ENCODE peak calls at places on chromosomes 6 and 20, in eight cellular contexts. N is left ventricle myocardium inferior, O is endodermal cell, H is DND-41, S is bronchial epithelial cell, T is omental fat pad, E is PC-3, Y is adrenal gland. V is an unnamed sample.

GRCh38 chr20:50373674-50374286 is 136.4 kb upstream of the PTPN1 start:
- DNase-seq in N (no peak), O (no peak), H (no peak), S (peak), T (no peak), E (peak), Y (no peak), V (no peak)

GRCh38 chr6:151544453-151544852 is 50.6 kb downstream of the CCDC170 start:
- DNase-seq in N (no peak), O (no peak), H (no peak), S (no peak), T (no peak), E (no peak), Y (no peak), V (no peak)

GRCh38 chr20:58621906-58622548 is 29.1 kb upstream of the STX16 start:
- DNase-seq in N (no peak), O (no peak), H (no peak), S (no peak), T (no peak), E (no peak), Y (no peak), V (no peak)

GRCh38 chr6:52136934-52137467 is 49.2 kb upstream of the IL17A start:
- DNase-seq in N (no peak), O (peak), H (no peak), S (no peak), T (no peak), E (no peak), Y (no peak), V (no peak)

GRCh38 chr6:42551202-42551601 is 12.6 kb upstream of the UBR2 start:
- DNase-seq in N (no peak), O (no peak), H (no peak), S (peak), T (no peak), E (no peak), Y (no peak), V (no peak)

GRCh38 chr6:17985934-17986655 is 1.3 kb downstream of the KIF13A start:
- DNase-seq in N (no peak), O (no peak), H (no peak), S (no peak), T (no peak), E (no peak), Y (no peak), V (no peak)

GRCh38 chr20:52410746-52411317 is 219.3 kb upstream of the ZFP64 start:
- DNase-seq in N (no peak), O (no peak), H (no peak), S (no peak), T (no peak), E (no peak), Y (no peak), V (no peak)

GRCh38 chr20:47758517-47759450 is 26.5 kb downstream of the SULF2 start:
- DNase-seq in N (no peak), O (no peak), H (no peak), S (no peak), T (no peak), E (no peak), Y (peak), V (no peak)

GRCh38 chr20:53943522-53944291 is 126.7 kb downstream of the BCAS1 start:
- DNase-seq in N (no peak), O (no peak), H (peak), S (peak), T (no peak), E (peak), Y (no peak), V (no peak)

GRCh38 chr6:158402184-158402583 is 89.9 kb downstream of the TULP4 start:
- DNase-seq in N (no peak), O (no peak), H (no peak), S (no peak), T (no peak), E (no peak), Y (no peak), V (no peak)

GRCh38 chr6:83073620-83074019 is 6.1 kb downstream of the DOP1A start:
- DNase-seq in N (no peak), O (no peak), H (no peak), S (no peak), T (no peak), E (no peak), Y (no peak), V (no peak)

GRCh38 chr6:2197177-2197671 is 48.2 kb downstream of the GMDS start:
- DNase-seq in N (no peak), O (no peak), H (no peak), S (peak), T (no peak), E (peak), Y (peak), V (no peak)

GRCh38 chr20:46709459-46710148 is at the start of gene SLC2A10:
- DNase-seq in N (peak), O (peak), H (no peak), S (no peak), T (peak), E (peak), Y (peak), V (no peak)

GRCh38 chr6:151276112-151276745 is 36.5 kb downstream of the AKAP12 start:
- DNase-seq in N (peak), O (no peak), H (no peak), S (peak), T (no peak), E (no peak), Y (no peak), V (no peak)

GRCh38 chr6:19137419-19138035 is 699.6 kb upstream of the ID4 start:
- DNase-seq in N (no peak), O (no peak), H (no peak), S (no peak), T (no peak), E (peak), Y (no peak), V (no peak)

GRCh38 chr6:170124836-170125235 is 166.0 kb downstream of the DLL1 start:
- DNase-seq in N (no peak), O (peak), H (no peak), S (peak), T (peak), E (peak), Y (peak), V (no peak)

GRCh38 chr20:43988867-43989266 is 74.2 kb downstream of the TOX2 start:
- DNase-seq in N (no peak), O (no peak), H (no peak), S (no peak), T (no peak), E (no peak), Y (no peak), V (no peak)

GRCh38 chr6:85715797-85716196 is 73.1 kb upstream of the SYNCRIP start:
- DNase-seq in N (no peak), O (no peak), H (no peak), S (no peak), T (no peak), E (no peak), Y (no peak), V (no peak)

GRCh38 chr6:43604174-43604573 is 24.9 kb downstream of the GTPBP2 start:
- DNase-seq in N (no peak), O (no peak), H (no peak), S (peak), T (no peak), E (peak), Y (no peak), V (no peak)

GRCh38 chr6:132768051-132768517 is 10.4 kb upstream of the VNN2 start:
- DNase-seq in N (peak), O (peak), H (no peak), S (peak), T (no peak), E (peak), Y (peak), V (no peak)

GRCh38 chr6:4270799-4271198 is 135.4 kb upstream of the ECI2 start:
- DNase-seq in N (no peak), O (no peak), H (no peak), S (peak), T (no peak), E (peak), Y (peak), V (no peak)

GRCh38 chr6:44851176-44851575 is 463.7 kb downstream of the CDC5L start:
- DNase-seq in N (no peak), O (no peak), H (no peak), S (peak), T (no peak), E (no peak), Y (no peak), V (no peak)

GRCh38 chr6:121055572-121056163 is 278.6 kb downstream of the TBC1D32 start:
- DNase-seq in N (no peak), O (no peak), H (peak), S (peak), T (no peak), E (peak), Y (no peak), V (no peak)

GRCh38 chr6:108174371-108175175 is 8.8 kb downstream of the NR2E1 start:
- DNase-seq in N (no peak), O (peak), H (no peak), S (peak), T (no peak), E (no peak), Y (no peak), V (no peak)

GRCh38 chr6:136225496-136225895 is 24.6 kb downstream of the MTFR2 start:
- DNase-seq in N (no peak), O (no peak), H (no peak), S (peak), T (no peak), E (no peak), Y (peak), V (no peak)

GRCh38 chr6:4776493-4776966 is 326 bp downstream of the CDYL start:
- DNase-seq in N (no peak), O (peak), H (peak), S (no peak), T (no peak), E (no peak), Y (no peak), V (peak)

GRCh38 chr6:26414281-26414680 is 12.2 kb downstream of the BTN3A1 start:
- DNase-seq in N (no peak), O (no peak), H (no peak), S (no peak), T (no peak), E (no peak), Y (no peak), V (no peak)

GRCh38 chr6:167569041-167569805 is 244.3 kb downstream of the TTLL2 start:
- DNase-seq in N (no peak), O (peak), H (no peak), S (no peak), T (peak), E (no peak), Y (no peak), V (no peak)

GRCh38 chr6:32177788-32178546 is at the start of gene RNF5:
- DNase-seq in N (peak), O (peak), H (peak), S (peak), T (peak), E (peak), Y (peak), V (peak)

GRCh38 chr20:57262244-57263126 is 4.0 kb downstream of the BMP7 start:
- DNase-seq in N (no peak), O (no peak), H (no peak), S (no peak), T (no peak), E (no peak), Y (no peak), V (no peak)

GRCh38 chr20:17958326-17959256 is 10.0 kb downstream of the SNX5 start:
- DNase-seq in N (no peak), O (no peak), H (no peak), S (no peak), T (no peak), E (peak), Y (no peak), V (no peak)

GRCh38 chr6:112667427-112667826 is 320.3 kb downstream of the RFPL4B start:
- DNase-seq in N (no peak), O (no peak), H (no peak), S (no peak), T (no peak), E (no peak), Y (no peak), V (no peak)

GRCh38 chr20:63957004-63957689 is 931 bp upstream of the UCKL1 start:
- DNase-seq in N (peak), O (peak), H (no peak), S (peak), T (no peak), E (peak), Y (peak), V (peak)

GRCh38 chr20:43925786-43926185 is 11.1 kb downstream of the TOX2 start:
- DNase-seq in N (peak), O (no peak), H (peak), S (no peak), T (no peak), E (peak), Y (no peak), V (no peak)

GRCh38 chr6:42028234-42029061 is 21.9 kb upstream of the TAF8 start:
- DNase-seq in N (no peak), O (peak), H (no peak), S (peak), T (no peak), E (no peak), Y (peak), V (no peak)

GRCh38 chr20:45462711-45463110 is 6.8 kb upstream of the WFDC2 start:
- DNase-seq in N (no peak), O (no peak), H (no peak), S (no peak), T (no peak), E (no peak), Y (no peak), V (no peak)

GRCh38 chr20:45463113-45463512 is 6.4 kb upstream of the WFDC2 start:
- DNase-seq in N (no peak), O (peak), H (no peak), S (no peak), T (no peak), E (no peak), Y (no peak), V (no peak)

GRCh38 chr20:45461225-45461624 is 8.3 kb upstream of the WFDC2 start:
- DNase-seq in N (no peak), O (no peak), H (no peak), S (no peak), T (no peak), E (no peak), Y (no peak), V (no peak)

GRCh38 chr20:45456632-45457031 is 12.9 kb upstream of the WFDC2 start:
- DNase-seq in N (no peak), O (peak), H (peak), S (peak), T (no peak), E (peak), Y (no peak), V (no peak)

DNA sequence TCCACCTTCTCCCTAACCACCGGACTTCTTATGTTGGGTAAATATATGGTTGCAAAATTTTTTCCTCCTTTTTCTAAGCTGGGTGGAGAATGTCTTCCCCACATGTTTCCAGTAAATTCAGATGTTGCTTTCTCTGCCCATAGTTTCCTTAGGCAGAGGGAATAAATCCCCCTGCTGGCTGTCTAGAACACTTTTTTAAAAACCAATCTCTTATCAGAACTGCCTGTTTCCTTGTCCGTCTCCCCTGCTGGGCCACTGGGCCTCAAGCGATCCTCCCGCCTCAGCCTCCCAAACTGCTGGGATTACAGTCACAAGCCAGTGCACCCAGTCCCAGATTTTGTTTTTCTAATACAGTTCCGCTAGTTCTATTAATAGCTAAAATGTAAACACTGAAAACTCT is 9.9 kb upstream of the WFDC2 start:
- DNase-seq in N (no peak), O (no peak), H (no peak), S (no peak), T (no peak), E (peak), Y (no peak), V (no peak)
- TF ChIP-seq CTCF in N (no peak), O (peak), H (peak), S (no peak), T (no peak), E (peak), Y (no peak), V (no peak)

DNA sequence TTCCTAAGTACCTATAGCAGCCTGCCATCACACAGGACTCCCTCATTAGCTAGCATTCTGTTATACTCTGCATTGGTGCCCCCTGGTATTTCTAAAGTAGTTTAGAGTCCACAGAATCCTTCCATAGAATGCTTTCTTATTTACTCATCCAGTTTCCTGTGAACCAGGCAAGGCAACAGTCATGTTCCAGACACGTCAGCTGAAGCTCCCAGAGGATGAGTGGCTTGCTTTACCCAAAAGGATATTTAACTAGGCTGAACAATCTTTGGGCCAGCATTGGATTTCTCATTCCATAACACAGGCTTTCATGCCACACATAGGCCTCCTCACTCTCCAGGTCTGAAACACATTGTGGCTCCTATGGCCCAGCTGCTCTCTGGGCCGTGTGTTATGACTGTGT is 203.8 kb upstream of the MAP3K7 start:
- DNase-seq in N (no peak), O (no peak), H (no peak), S (peak), T (no peak), E (no peak), Y (no peak), V (no peak)
- TF ChIP-seq CTCF in N (no peak), O (no peak), H (no peak), S (no peak), T (no peak), E (no peak), Y (no peak), V (no peak)

GRCh38 chr20:62516345-62516744 is 40.5 kb upstream of the GATA5 start:
- DNase-seq in N (peak), O (peak), H (no peak), S (no peak), T (no peak), E (peak), Y (no peak), V (no peak)
- TF ChIP-seq CTCF in N (peak), O (peak), H (no peak), S (peak), T (no peak), E (peak), Y (no peak), V (no peak)

GRCh38 chr6:143940011-143940597 is 68.0 kb downstream of the PLAGL1 start:
- DNase-seq in N (no peak), O (peak), H (peak), S (peak), T (no peak), E (peak), Y (peak), V (no peak)
- TF ChIP-seq CTCF in N (peak), O (peak), H (peak), S (peak), T (no peak), E (peak), Y (peak), V (peak)

GRCh38 chr6:46626228-46626909 is 26.2 kb downstream of the CYP39A1 start:
- DNase-seq in N (no peak), O (no peak), H (no peak), S (peak), T (no peak), E (peak), Y (no peak), V (no peak)
- TF ChIP-seq CTCF in N (peak), O (peak), H (peak), S (peak), T (no peak), E (peak), Y (peak), V (peak)

V was measured in D721Med.